ENCODE peak calls at places on chromosomes 1 and 21, in four cellular contexts. D is A549, T is K562, S is HepG2. G is an unnamed sample.
A peak's percentile ranks its signal among the peaks of the same experiment; 100 is the strongest.

GRCh38 chr1:1014896-1015681 is 1.8 kb downstream of the ISG15 start:
- DNase-seq in T (no peak), D (no peak), S (no peak), G (no peak)

GRCh38 chr1:111769517-111770146 is 13.9 kb downstream of the DDX20 start:
- DNase-seq in S (peak; percentile 65), D (peak; percentile 63), T (peak; percentile 68), G (peak; percentile 78)

GRCh38 chr1:22289251-22289995 is 146.5 kb upstream of the WNT4 start:
- DNase-seq in T (no peak), D (no peak), S (no peak), G (no peak)

GRCh38 chr1:77398115-77398514 is 116.3 kb downstream of the AK5 start:
- DNase-seq in S (no peak), T (no peak), D (no peak), G (no peak)

GRCh38 chr1:18948048-18948912 is 8.2 kb downstream of the IFFO2 start:
- DNase-seq in T (no peak), S (no peak), D (no peak), G (no peak)

GRCh38 chr1:246181244-246181643 is 325.8 kb downstream of the SMYD3 start:
- DNase-seq in T (no peak), D (no peak), S (no peak), G (peak; percentile 23)

GRCh38 chr1:228370941-228371740 is 35.5 kb downstream of the TRIM11 start:
- DNase-seq in D (no peak), S (no peak), T (no peak), G (no peak)

GRCh38 chr1:1238702-1239178 is 6.7 kb downstream of the B3GALT6 start:
- DNase-seq in S (no peak), T (no peak), D (no peak), G (no peak)

GRCh38 chr21:26491663-26492062 is 81.4 kb downstream of the CYYR1 start:
- DNase-seq in D (no peak), S (no peak), T (no peak), G (no peak)

GRCh38 chr1:43981135-43981491 is 2.1 kb downstream of the B4GALT2 start:
- DNase-seq in D (no peak), S (no peak), T (no peak), G (no peak)

GRCh38 chr1:25579241-25579946 is 36.0 kb downstream of the LDLRAP1 start:
- DNase-seq in S (no peak), T (no peak), D (no peak), G (no peak)

GRCh38 chr1:25577151-25577920 is 33.9 kb downstream of the LDLRAP1 start:
- DNase-seq in D (no peak), S (no peak), T (no peak), G (no peak)

GRCh38 chr1:25580933-25581332 is 35.7 kb upstream of the MAN1C1 start:
- DNase-seq in S (no peak), D (no peak), T (no peak), G (no peak)

GRCh38 chr1:25581764-25582163 is 34.8 kb upstream of the MAN1C1 start:
- DNase-seq in S (no peak), T (no peak), D (no peak), G (no peak)

GRCh38 chr1:25579947-25580309 is 36.5 kb downstream of the LDLRAP1 start:
- DNase-seq in S (no peak), D (no peak), T (no peak), G (no peak)
- TF ChIP-seq MAZ in S (no peak), D (no peak), T (no peak), G (no peak)

GRCh38 chr1:59698386-59698785 is 116.4 kb upstream of the HOOK1 start:
- DNase-seq in S (no peak), D (no peak), T (no peak), G (no peak)

GRCh38 chr1:59699227-59699847 is 115.4 kb upstream of the HOOK1 start:
- DNase-seq in S (peak; percentile 48), T (peak; percentile 58), D (peak; percentile 18), G (peak; percentile 57)

GRCh38 chr1:59703918-59704378 is 110.8 kb upstream of the HOOK1 start:
- DNase-seq in D (no peak), T (no peak), S (no peak), G (peak; percentile 93)

GRCh38 chr1:59703226-59703917 is 111.4 kb upstream of the HOOK1 start:
- DNase-seq in D (no peak), T (no peak), S (no peak), G (no peak)

DNA sequence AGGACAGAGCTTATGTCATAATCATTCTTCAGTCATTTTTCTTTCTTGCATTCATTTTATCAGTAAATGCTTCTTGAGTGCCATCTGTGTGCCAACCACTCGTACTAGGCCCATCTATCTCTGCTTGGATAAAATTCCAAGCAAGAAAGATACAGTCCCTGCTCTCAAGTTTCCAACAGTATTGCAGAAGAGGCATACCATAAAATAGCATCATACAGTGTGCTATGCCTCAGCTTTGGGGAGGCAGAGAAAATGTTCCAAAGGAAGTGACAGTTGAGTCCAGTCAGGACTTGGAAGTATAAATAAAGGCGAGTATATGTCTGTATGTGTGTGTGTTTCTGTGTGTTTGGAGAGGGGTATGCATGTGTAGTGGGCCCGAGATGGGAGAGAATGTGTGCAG is 113.4 kb upstream of the HOOK1 start:
- DNase-seq in D (no peak), T (no peak), S (no peak), G (peak; percentile 77)
- TF ChIP-seq MAZ in D (no peak), T (no peak), S (no peak), G (no peak)

GRCh38 chr1:59238993-59239392 is 57.9 kb upstream of the FGGY start:
- DNase-seq in D (no peak), S (no peak), T (no peak), G (no peak)
- TF ChIP-seq MAZ in D (no peak), S (no peak), T (no peak), G (no peak)

GRCh38 chr1:150661156-150661555 is 31.7 kb upstream of the ENSA start:
- DNase-seq in D (no peak), T (no peak), S (no peak), G (no peak)
- TF ChIP-seq MAZ in D (no peak), T (no peak), S (no peak), G (no peak)

GRCh38 chr1:59631561-59631960 is 183.2 kb upstream of the HOOK1 start:
- DNase-seq in T (no peak), D (no peak), S (no peak), G (no peak)
- TF ChIP-seq MAZ in T (no peak), D (no peak), S (no peak), G (no peak)

DNA sequence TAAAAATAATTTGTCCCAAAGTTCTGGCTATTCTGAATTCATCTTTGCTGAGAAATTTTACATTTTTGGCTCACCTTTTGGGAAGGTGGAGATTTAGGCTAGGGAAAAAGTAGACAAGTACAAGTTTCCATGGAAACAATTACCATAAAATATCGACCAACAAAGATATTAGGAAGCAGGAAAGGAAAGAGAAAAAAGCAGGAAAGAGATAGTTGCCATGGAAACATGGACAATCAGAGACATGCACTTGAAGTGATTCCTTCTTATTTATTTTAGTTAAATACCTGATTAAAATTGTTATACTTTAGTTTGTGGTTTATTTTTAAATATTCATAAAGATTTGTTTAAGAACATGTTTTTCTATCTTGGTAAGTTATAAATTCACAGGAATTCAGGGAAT is 277.8 kb downstream of the PDE4B start:
- DNase-seq in D (no peak), S (no peak), T (no peak), G (no peak)
- TF ChIP-seq MAZ in D (no peak), S (no peak), T (no peak), G (no peak)

GRCh38 chr1:147273409-147274307 is 31.2 kb downstream of the CHD1L start:
- DNase-seq in T (peak; percentile 72), D (peak; percentile 61), S (peak; percentile 56), G (peak; percentile 87)
- TF ChIP-seq MAZ in T (no peak), D (no peak), S (no peak), G (no peak)

G was measured in IMR-90.